ENCODE peak calls at places on chromosome 20, in four cellular contexts. V is HS-27A, A is pulmonary artery endothelial cell, B is ecto neural progenitor cell. H is an unnamed sample.

GRCh38 chr20:9368893-9369292 is 145.5 kb upstream of the LAMP5 start:
- DNase-seq in V (no peak), A (no peak), B (no peak), H (no peak)

GRCh38 chr20:25158043-25158442 is 37.5 kb upstream of the ENTPD6 start:
- DNase-seq in V (no peak), A (no peak), B (no peak), H (no peak)

GRCh38 chr20:46139908-46140482 is 21.9 kb downstream of the CD40 start:
- DNase-seq in V (no peak), A (no peak), B (no peak), H (peak)

GRCh38 chr20:59645316-59645715 is 41.0 kb downstream of the PHACTR3 start:
- DNase-seq in V (no peak), A (no peak), B (peak), H (no peak)

GRCh38 chr20:17066955-17067354 is 159.9 kb upstream of the PCSK2 start:
- DNase-seq in V (no peak), A (no peak), B (no peak), H (peak)

GRCh38 chr20:33120934-33121333 is 41.5 kb downstream of the BPIFB4 start:
- DNase-seq in V (no peak), A (no peak), B (no peak), H (no peak)

GRCh38 chr20:57165427-57166004 is 100.9 kb downstream of the BMP7 start:
- DNase-seq in V (no peak), A (no peak), B (no peak), H (no peak)

GRCh38 chr20:47417245-47418060 is 61.0 kb upstream of the ZMYND8 start:
- DNase-seq in V (no peak), A (no peak), B (no peak), H (no peak)

GRCh38 chr20:57323034-57323433 is 6.6 kb upstream of the SPO11 start:
- DNase-seq in V (no peak), A (no peak), B (peak), H (peak)

GRCh38 chr20:7022597-7022996 is 255.1 kb downstream of the BMP2 start:
- DNase-seq in V (no peak), A (no peak), B (no peak), H (no peak)

GRCh38 chr20:49591217-49591865 is 23.4 kb upstream of the PTGIS start:
- DNase-seq in V (no peak), A (no peak), B (no peak), H (no peak)

GRCh38 chr20:4130404-4131189 is 115.2 kb upstream of the RNF24 start:
- DNase-seq in V (no peak), A (no peak), B (no peak), H (no peak)

GRCh38 chr20:46900068-46900467 is 5.4 kb downstream of the EYA2 start:
- DNase-seq in V (no peak), A (no peak), B (no peak), H (no peak)

GRCh38 chr20:5844063-5844681 is 94.0 kb downstream of the SHLD1 start:
- DNase-seq in V (no peak), A (no peak), B (no peak), H (peak)

GRCh38 chr20:13684566-13685222 is 46.0 kb upstream of the TASP1 start:
- DNase-seq in V (no peak), A (no peak), B (no peak), H (no peak)

GRCh38 chr20:60512436-60512835 is 554.2 kb downstream of the CDH26 start:
- DNase-seq in V (peak), A (no peak), B (peak), H (no peak)

GRCh38 chr20:33211817-33212424 is 5.2 kb upstream of the BPIFA3 start:
- DNase-seq in V (no peak), A (no peak), B (peak), H (peak)

GRCh38 chr20:48718914-48719578 is 108.8 kb downstream of the PREX1 start:
- DNase-seq in V (no peak), A (no peak), B (no peak), H (no peak)

GRCh38 chr20:57709823-57710799 is at the start of gene PMEPA1:
- DNase-seq in V (no peak), A (peak), B (peak), H (peak)

GRCh38 chr20:24795444-24795843 is 153.6 kb upstream of the CST7 start:
- DNase-seq in V (no peak), A (no peak), B (no peak), H (no peak)

GRCh38 chr20:44724423-44725091 is 9.4 kb downstream of the CCN5 start:
- DNase-seq in V (no peak), A (no peak), B (no peak), H (no peak)

GRCh38 chr20:50378170-50379000 is 131.8 kb upstream of the PTPN1 start:
- DNase-seq in V (no peak), A (no peak), B (no peak), H (no peak)

GRCh38 chr20:23002276-23002675 is 32.8 kb upstream of the SSTR4 start:
- DNase-seq in V (no peak), A (no peak), B (peak), H (no peak)

GRCh38 chr20:34720266-34720665 is 16.1 kb downstream of the TP53INP2 start:
- DNase-seq in V (no peak), A (no peak), B (no peak), H (no peak)

GRCh38 chr20:32989507-32990283 is 14.5 kb downstream of the SUN5 start:
- DNase-seq in V (no peak), A (no peak), B (no peak), H (no peak)

GRCh38 chr20:63498950-63499332 is at the start of gene EEF1A2:
- DNase-seq in V (no peak), A (no peak), B (peak), H (peak)

GRCh38 chr20:33444797-33445560 is 1.4 kb upstream of the SNTA1 start:
- DNase-seq in V (no peak), A (no peak), B (no peak), H (peak)

GRCh38 chr20:41392295-41392694 is 25.7 kb upstream of the EMILIN3 start:
- DNase-seq in V (no peak), A (no peak), B (no peak), H (no peak)